ENCODE peak calls at places on chromosomes 2 and 18, in nine cellular contexts. One of them, this sample, is unnamed.

GRCh38 chr2:77005522-77005921 is 516.7 kb downstream of the LRRTM4 start:
- DNase-seq in posterior cingulate gyrus: no peak
- DNase-seq in activated naive CD8-positive, alpha-beta T cell treated with anti-CD3 and anti-CD28 coated beads for 36 hours: no peak
- DNase-seq in frontal cortex: no peak
- DNase-seq in uterus: no peak
- DNase-seq in progenitor cell of endocrine pancreas: no peak
- DNase-seq in stimulated activated CD8-positive, alpha-beta memory T cell treated with anti-CD3 and anti-CD28 coated beads, Interleukin-4, amount 100 ng/mL, for 24 hours: no peak
- DNase-seq in ELR: no peak
- DNase-seq in CD4-positive, alpha-beta T cell: no peak
- DNase-seq in this sample: no peak

GRCh38 chr2:219284501-219285347 is 5.6 kb downstream of the DNAJB2 start:
- DNase-seq in posterior cingulate gyrus: no peak
- DNase-seq in activated naive CD8-positive, alpha-beta T cell treated with anti-CD3 and anti-CD28 coated beads for 36 hours: no peak
- DNase-seq in frontal cortex: no peak
- DNase-seq in uterus: no peak
- DNase-seq in progenitor cell of endocrine pancreas: no peak
- DNase-seq in stimulated activated CD8-positive, alpha-beta memory T cell treated with anti-CD3 and anti-CD28 coated beads, Interleukin-4, amount 100 ng/mL, for 24 hours: no peak
- DNase-seq in ELR: no peak
- DNase-seq in CD4-positive, alpha-beta T cell: no peak
- DNase-seq in this sample: no peak

GRCh38 chr2:189553689-189554088 is 26.9 kb downstream of the SLC40A1 start:
- DNase-seq in posterior cingulate gyrus: no peak
- DNase-seq in activated naive CD8-positive, alpha-beta T cell treated with anti-CD3 and anti-CD28 coated beads for 36 hours: no peak
- DNase-seq in frontal cortex: no peak
- DNase-seq in uterus: no peak
- DNase-seq in progenitor cell of endocrine pancreas: no peak
- DNase-seq in stimulated activated CD8-positive, alpha-beta memory T cell treated with anti-CD3 and anti-CD28 coated beads, Interleukin-4, amount 100 ng/mL, for 24 hours: no peak
- DNase-seq in ELR: peak
- DNase-seq in CD4-positive, alpha-beta T cell: no peak
- DNase-seq in this sample: no peak

GRCh38 chr2:28406276-28407096 is 13.8 kb downstream of the FOSL2 start:
- DNase-seq in posterior cingulate gyrus: no peak
- DNase-seq in activated naive CD8-positive, alpha-beta T cell treated with anti-CD3 and anti-CD28 coated beads for 36 hours: peak
- DNase-seq in frontal cortex: no peak
- DNase-seq in uterus: no peak
- DNase-seq in progenitor cell of endocrine pancreas: no peak
- DNase-seq in stimulated activated CD8-positive, alpha-beta memory T cell treated with anti-CD3 and anti-CD28 coated beads, Interleukin-4, amount 100 ng/mL, for 24 hours: peak
- DNase-seq in ELR: peak
- DNase-seq in CD4-positive, alpha-beta T cell: peak
- DNase-seq in this sample: no peak

GRCh38 chr2:127069003-127069402 is 38.0 kb downstream of the BIN1 start:
- DNase-seq in posterior cingulate gyrus: no peak
- DNase-seq in activated naive CD8-positive, alpha-beta T cell treated with anti-CD3 and anti-CD28 coated beads for 36 hours: no peak
- DNase-seq in frontal cortex: no peak
- DNase-seq in uterus: no peak
- DNase-seq in progenitor cell of endocrine pancreas: no peak
- DNase-seq in stimulated activated CD8-positive, alpha-beta memory T cell treated with anti-CD3 and anti-CD28 coated beads, Interleukin-4, amount 100 ng/mL, for 24 hours: no peak
- DNase-seq in ELR: no peak
- DNase-seq in CD4-positive, alpha-beta T cell: no peak
- DNase-seq in this sample: no peak

GRCh38 chr2:189819297-189819704 is 35.1 kb downstream of the PMS1 start:
- DNase-seq in posterior cingulate gyrus: no peak
- DNase-seq in activated naive CD8-positive, alpha-beta T cell treated with anti-CD3 and anti-CD28 coated beads for 36 hours: no peak
- DNase-seq in frontal cortex: no peak
- DNase-seq in uterus: no peak
- DNase-seq in progenitor cell of endocrine pancreas: no peak
- DNase-seq in stimulated activated CD8-positive, alpha-beta memory T cell treated with anti-CD3 and anti-CD28 coated beads, Interleukin-4, amount 100 ng/mL, for 24 hours: no peak
- DNase-seq in ELR: peak
- DNase-seq in CD4-positive, alpha-beta T cell: no peak
- DNase-seq in this sample: no peak

GRCh38 chr2:42537493-42537892 is 30.9 kb upstream of the MTA3 start:
- DNase-seq in posterior cingulate gyrus: no peak
- DNase-seq in activated naive CD8-positive, alpha-beta T cell treated with anti-CD3 and anti-CD28 coated beads for 36 hours: no peak
- DNase-seq in frontal cortex: no peak
- DNase-seq in uterus: no peak
- DNase-seq in progenitor cell of endocrine pancreas: no peak
- DNase-seq in stimulated activated CD8-positive, alpha-beta memory T cell treated with anti-CD3 and anti-CD28 coated beads, Interleukin-4, amount 100 ng/mL, for 24 hours: no peak
- DNase-seq in ELR: no peak
- DNase-seq in CD4-positive, alpha-beta T cell: no peak
- DNase-seq in this sample: no peak

GRCh38 chr2:207251573-207252192 is 85.9 kb upstream of the KLF7 start:
- DNase-seq in posterior cingulate gyrus: no peak
- DNase-seq in activated naive CD8-positive, alpha-beta T cell treated with anti-CD3 and anti-CD28 coated beads for 36 hours: no peak
- DNase-seq in frontal cortex: no peak
- DNase-seq in uterus: no peak
- DNase-seq in progenitor cell of endocrine pancreas: no peak
- DNase-seq in stimulated activated CD8-positive, alpha-beta memory T cell treated with anti-CD3 and anti-CD28 coated beads, Interleukin-4, amount 100 ng/mL, for 24 hours: no peak
- DNase-seq in ELR: peak
- DNase-seq in CD4-positive, alpha-beta T cell: no peak
- DNase-seq in this sample: no peak

GRCh38 chr18:2417861-2418610 is 153.3 kb downstream of the METTL4 start:
- DNase-seq in posterior cingulate gyrus: no peak
- DNase-seq in activated naive CD8-positive, alpha-beta T cell treated with anti-CD3 and anti-CD28 coated beads for 36 hours: no peak
- DNase-seq in frontal cortex: no peak
- DNase-seq in uterus: no peak
- DNase-seq in progenitor cell of endocrine pancreas: no peak
- DNase-seq in stimulated activated CD8-positive, alpha-beta memory T cell treated with anti-CD3 and anti-CD28 coated beads, Interleukin-4, amount 100 ng/mL, for 24 hours: no peak
- DNase-seq in ELR: peak
- DNase-seq in CD4-positive, alpha-beta T cell: no peak
- DNase-seq in this sample: no peak

GRCh38 chr2:101782427-101782792 is 84.9 kb downstream of the MAP4K4 start:
- DNase-seq in posterior cingulate gyrus: no peak
- DNase-seq in activated naive CD8-positive, alpha-beta T cell treated with anti-CD3 and anti-CD28 coated beads for 36 hours: no peak
- DNase-seq in frontal cortex: no peak
- DNase-seq in uterus: no peak
- DNase-seq in progenitor cell of endocrine pancreas: no peak
- DNase-seq in stimulated activated CD8-positive, alpha-beta memory T cell treated with anti-CD3 and anti-CD28 coated beads, Interleukin-4, amount 100 ng/mL, for 24 hours: no peak
- DNase-seq in ELR: no peak
- DNase-seq in CD4-positive, alpha-beta T cell: no peak
- DNase-seq in this sample: no peak

GRCh38 chr2:42086500-42086953 is 38.7 kb downstream of the PKDCC start:
- DNase-seq in posterior cingulate gyrus: peak
- DNase-seq in activated naive CD8-positive, alpha-beta T cell treated with anti-CD3 and anti-CD28 coated beads for 36 hours: peak
- DNase-seq in frontal cortex: peak
- DNase-seq in uterus: peak
- DNase-seq in progenitor cell of endocrine pancreas: peak
- DNase-seq in stimulated activated CD8-positive, alpha-beta memory T cell treated with anti-CD3 and anti-CD28 coated beads, Interleukin-4, amount 100 ng/mL, for 24 hours: no peak
- DNase-seq in ELR: peak
- DNase-seq in CD4-positive, alpha-beta T cell: no peak
- DNase-seq in this sample: peak

GRCh38 chr2:24793752-24794477 is 690 bp downstream of the CENPO start:
- DNase-seq in posterior cingulate gyrus: no peak
- DNase-seq in activated naive CD8-positive, alpha-beta T cell treated with anti-CD3 and anti-CD28 coated beads for 36 hours: no peak
- DNase-seq in frontal cortex: no peak
- DNase-seq in uterus: no peak
- DNase-seq in progenitor cell of endocrine pancreas: no peak
- DNase-seq in stimulated activated CD8-positive, alpha-beta memory T cell treated with anti-CD3 and anti-CD28 coated beads, Interleukin-4, amount 100 ng/mL, for 24 hours: no peak
- DNase-seq in ELR: peak
- DNase-seq in CD4-positive, alpha-beta T cell: no peak
- DNase-seq in this sample: no peak

GRCh38 chr18:49751427-49752094 is 61.8 kb downstream of the ACAA2 start:
- DNase-seq in posterior cingulate gyrus: no peak
- DNase-seq in activated naive CD8-positive, alpha-beta T cell treated with anti-CD3 and anti-CD28 coated beads for 36 hours: no peak
- DNase-seq in frontal cortex: no peak
- DNase-seq in uterus: no peak
- DNase-seq in progenitor cell of endocrine pancreas: no peak
- DNase-seq in stimulated activated CD8-positive, alpha-beta memory T cell treated with anti-CD3 and anti-CD28 coated beads, Interleukin-4, amount 100 ng/mL, for 24 hours: no peak
- DNase-seq in ELR: no peak
- DNase-seq in CD4-positive, alpha-beta T cell: no peak
- DNase-seq in this sample: no peak

GRCh38 chr2:9627310-9627709 is 3.5 kb downstream of the YWHAQ start:
- DNase-seq in posterior cingulate gyrus: no peak
- DNase-seq in activated naive CD8-positive, alpha-beta T cell treated with anti-CD3 and anti-CD28 coated beads for 36 hours: no peak
- DNase-seq in frontal cortex: no peak
- DNase-seq in uterus: no peak
- DNase-seq in progenitor cell of endocrine pancreas: no peak
- DNase-seq in stimulated activated CD8-positive, alpha-beta memory T cell treated with anti-CD3 and anti-CD28 coated beads, Interleukin-4, amount 100 ng/mL, for 24 hours: no peak
- DNase-seq in ELR: peak
- DNase-seq in CD4-positive, alpha-beta T cell: no peak
- DNase-seq in this sample: no peak

GRCh38 chr2:94997981-94998920 is 27.3 kb upstream of the MAL start:
- DNase-seq in posterior cingulate gyrus: no peak
- DNase-seq in activated naive CD8-positive, alpha-beta T cell treated with anti-CD3 and anti-CD28 coated beads for 36 hours: no peak
- DNase-seq in frontal cortex: peak
- DNase-seq in uterus: no peak
- DNase-seq in progenitor cell of endocrine pancreas: no peak
- DNase-seq in stimulated activated CD8-positive, alpha-beta memory T cell treated with anti-CD3 and anti-CD28 coated beads, Interleukin-4, amount 100 ng/mL, for 24 hours: no peak
- DNase-seq in ELR: no peak
- DNase-seq in CD4-positive, alpha-beta T cell: no peak
- DNase-seq in this sample: peak

GRCh38 chr2:201232125-201232815 is 28.1 kb upstream of the CASP8 start:
- DNase-seq in posterior cingulate gyrus: peak
- DNase-seq in activated naive CD8-positive, alpha-beta T cell treated with anti-CD3 and anti-CD28 coated beads for 36 hours: peak
- DNase-seq in frontal cortex: peak
- DNase-seq in uterus: peak
- DNase-seq in progenitor cell of endocrine pancreas: peak
- DNase-seq in stimulated activated CD8-positive, alpha-beta memory T cell treated with anti-CD3 and anti-CD28 coated beads, Interleukin-4, amount 100 ng/mL, for 24 hours: peak
- DNase-seq in ELR: peak
- DNase-seq in CD4-positive, alpha-beta T cell: peak
- DNase-seq in this sample: peak

GRCh38 chr2:71670430-71670795 is 217.1 kb downstream of the DYSF start:
- DNase-seq in posterior cingulate gyrus: no peak
- DNase-seq in activated naive CD8-positive, alpha-beta T cell treated with anti-CD3 and anti-CD28 coated beads for 36 hours: no peak
- DNase-seq in frontal cortex: no peak
- DNase-seq in uterus: no peak
- DNase-seq in progenitor cell of endocrine pancreas: no peak
- DNase-seq in stimulated activated CD8-positive, alpha-beta memory T cell treated with anti-CD3 and anti-CD28 coated beads, Interleukin-4, amount 100 ng/mL, for 24 hours: no peak
- DNase-seq in ELR: no peak
- DNase-seq in CD4-positive, alpha-beta T cell: no peak
- DNase-seq in this sample: no peak

GRCh38 chr2:239184968-239185903 is 215.6 kb downstream of the HDAC4 start:
- DNase-seq in posterior cingulate gyrus: no peak
- DNase-seq in activated naive CD8-positive, alpha-beta T cell treated with anti-CD3 and anti-CD28 coated beads for 36 hours: no peak
- DNase-seq in frontal cortex: no peak
- DNase-seq in uterus: no peak
- DNase-seq in progenitor cell of endocrine pancreas: no peak
- DNase-seq in stimulated activated CD8-positive, alpha-beta memory T cell treated with anti-CD3 and anti-CD28 coated beads, Interleukin-4, amount 100 ng/mL, for 24 hours: no peak
- DNase-seq in ELR: no peak
- DNase-seq in CD4-positive, alpha-beta T cell: no peak
- DNase-seq in this sample: no peak

GRCh38 chr18:68696937-68697336 is 18.0 kb downstream of the TMX3 start:
- DNase-seq in posterior cingulate gyrus: no peak
- DNase-seq in activated naive CD8-positive, alpha-beta T cell treated with anti-CD3 and anti-CD28 coated beads for 36 hours: no peak
- DNase-seq in frontal cortex: no peak
- DNase-seq in uterus: no peak
- DNase-seq in progenitor cell of endocrine pancreas: no peak
- DNase-seq in stimulated activated CD8-positive, alpha-beta memory T cell treated with anti-CD3 and anti-CD28 coated beads, Interleukin-4, amount 100 ng/mL, for 24 hours: no peak
- DNase-seq in ELR: no peak
- DNase-seq in CD4-positive, alpha-beta T cell: no peak
- DNase-seq in this sample: no peak

GRCh38 chr2:140895378-140895777 is 1235.4 kb downstream of the LRP1B start:
- DNase-seq in posterior cingulate gyrus: no peak
- DNase-seq in activated naive CD8-positive, alpha-beta T cell treated with anti-CD3 and anti-CD28 coated beads for 36 hours: no peak
- DNase-seq in frontal cortex: no peak
- DNase-seq in uterus: no peak
- DNase-seq in progenitor cell of endocrine pancreas: no peak
- DNase-seq in stimulated activated CD8-positive, alpha-beta memory T cell treated with anti-CD3 and anti-CD28 coated beads, Interleukin-4, amount 100 ng/mL, for 24 hours: no peak
- DNase-seq in ELR: no peak
- DNase-seq in CD4-positive, alpha-beta T cell: no peak
- DNase-seq in this sample: no peak

GRCh38 chr2:2530334-2530733 is 199.3 kb upstream of the MYT1L start:
- DNase-seq in posterior cingulate gyrus: peak
- DNase-seq in activated naive CD8-positive, alpha-beta T cell treated with anti-CD3 and anti-CD28 coated beads for 36 hours: no peak
- DNase-seq in frontal cortex: no peak
- DNase-seq in uterus: no peak
- DNase-seq in progenitor cell of endocrine pancreas: no peak
- DNase-seq in stimulated activated CD8-positive, alpha-beta memory T cell treated with anti-CD3 and anti-CD28 coated beads, Interleukin-4, amount 100 ng/mL, for 24 hours: no peak
- DNase-seq in ELR: no peak
- DNase-seq in CD4-positive, alpha-beta T cell: no peak
- DNase-seq in this sample: no peak

GRCh38 chr2:88554189-88554588 is 73.1 kb downstream of the EIF2AK3 start:
- DNase-seq in posterior cingulate gyrus: no peak
- DNase-seq in activated naive CD8-positive, alpha-beta T cell treated with anti-CD3 and anti-CD28 coated beads for 36 hours: no peak
- DNase-seq in frontal cortex: no peak
- DNase-seq in uterus: no peak
- DNase-seq in progenitor cell of endocrine pancreas: no peak
- DNase-seq in stimulated activated CD8-positive, alpha-beta memory T cell treated with anti-CD3 and anti-CD28 coated beads, Interleukin-4, amount 100 ng/mL, for 24 hours: no peak
- DNase-seq in ELR: peak
- DNase-seq in CD4-positive, alpha-beta T cell: no peak
- DNase-seq in this sample: no peak

GRCh38 chr18:62037989-62038778 is 145.4 kb upstream of the RNF152 start:
- DNase-seq in posterior cingulate gyrus: no peak
- DNase-seq in activated naive CD8-positive, alpha-beta T cell treated with anti-CD3 and anti-CD28 coated beads for 36 hours: no peak
- DNase-seq in frontal cortex: no peak
- DNase-seq in uterus: no peak
- DNase-seq in progenitor cell of endocrine pancreas: no peak
- DNase-seq in stimulated activated CD8-positive, alpha-beta memory T cell treated with anti-CD3 and anti-CD28 coated beads, Interleukin-4, amount 100 ng/mL, for 24 hours: no peak
- DNase-seq in ELR: no peak
- DNase-seq in CD4-positive, alpha-beta T cell: no peak
- DNase-seq in this sample: no peak

This sample was measured in prostate gland.